ENCODE peak calls at places on chromosomes 1 and 21, in ten cellular contexts. E, Z, X, R, D, C, F, Q, A and U are unnamed samples.

GRCh38 chr1:1943834-1944570 is 24.9 kb upstream of the TMEM52 start:
- DNase-seq in Z (peak; percentile 40), R (peak; percentile 73), E (no peak), F (no peak), C (no peak), A (peak; percentile 85), D (peak; percentile 22), Q (peak; percentile 48), X (peak; percentile 79), U (peak; percentile 72)

GRCh38 chr1:49651136-49651535 is 372.6 kb downstream of the AGBL4 start:
- DNase-seq in A (no peak), R (no peak), D (no peak), E (no peak), C (no peak), Z (no peak), X (no peak), Q (no peak), F (no peak), U (no peak)

GRCh38 chr21:35932232-35932911 is 128.0 kb downstream of the SETD4 start:
- DNase-seq in A (no peak), D (peak; percentile 84), Z (peak; percentile 83), Q (no peak), C (peak; percentile 60), R (peak; percentile 72), F (peak; percentile 83), E (peak; percentile 70), X (no peak), U (no peak)

GRCh38 chr1:90580176-90580575 is 136.9 kb downstream of the BARHL2 start:
- DNase-seq in X (no peak), R (no peak), Z (no peak), F (no peak), D (no peak), Q (peak; percentile 43), E (no peak), C (no peak), A (no peak), U (no peak)

GRCh38 chr1:202901555-202901954 is 12.6 kb upstream of the RABIF start:
- DNase-seq in R (no peak), X (no peak), C (no peak), Z (no peak), D (no peak), F (no peak), A (no peak), Q (no peak), E (no peak), U (no peak)

GRCh38 chr1:57597036-57597435 is 173.2 kb upstream of the DAB1 start:
- DNase-seq in F (no peak), R (no peak), Z (no peak), Q (no peak), C (no peak), D (no peak), X (no peak), A (no peak), E (no peak), U (no peak)

GRCh38 chr21:33836408-33836807 is 79.2 kb downstream of the ATP5PO start:
- DNase-seq in E (peak; percentile 56), F (no peak), C (no peak), Q (no peak), D (no peak), X (no peak), A (no peak), R (no peak), Z (no peak), U (no peak)

GRCh38 chr1:161260939-161261858 is 2.7 kb downstream of the PCP4L1 start:
- DNase-seq in D (no peak), E (no peak), A (no peak), Z (no peak), F (no peak), C (no peak), X (no peak), R (no peak), Q (no peak), U (no peak)

GRCh38 chr21:37367758-37368535 is 1.4 kb downstream of the DYRK1A start:
- DNase-seq in R (peak; percentile 50), A (peak; percentile 35), Z (peak; percentile 72), C (no peak), F (peak; percentile 63), D (peak; percentile 13), Q (peak; percentile 56), E (peak; percentile 77), X (peak; percentile 26), U (peak; percentile 29)

GRCh38 chr21:37371041-37371397 is 4.4 kb downstream of the DYRK1A start:
- DNase-seq in X (no peak), D (no peak), Q (no peak), F (no peak), E (no peak), R (no peak), A (no peak), Z (no peak), C (no peak), U (no peak)

GRCh38 chr21:37368536-37369279 is 2.1 kb downstream of the DYRK1A start:
- DNase-seq in Q (peak; percentile 44), D (peak; percentile 18), Z (no peak), E (no peak), C (no peak), F (no peak), A (no peak), X (no peak), R (no peak), U (no peak)

GRCh38 chr21:37370152-37371040 is 3.8 kb downstream of the DYRK1A start:
- DNase-seq in R (no peak), Q (no peak), D (no peak), C (no peak), Z (no peak), A (no peak), F (no peak), E (no peak), X (no peak), U (no peak)

GRCh38 chr21:37369307-37369854 is 2.8 kb downstream of the DYRK1A start:
- DNase-seq in D (no peak), Q (no peak), E (no peak), C (no peak), X (no peak), F (no peak), A (no peak), R (no peak), Z (no peak), U (no peak)
- TF ChIP-seq CTCF in D (no peak), Q (no peak), E (no peak), C (no peak), X (no peak), F (no peak), A (no peak), R (no peak), Z (no peak), U (no peak)

DNA sequence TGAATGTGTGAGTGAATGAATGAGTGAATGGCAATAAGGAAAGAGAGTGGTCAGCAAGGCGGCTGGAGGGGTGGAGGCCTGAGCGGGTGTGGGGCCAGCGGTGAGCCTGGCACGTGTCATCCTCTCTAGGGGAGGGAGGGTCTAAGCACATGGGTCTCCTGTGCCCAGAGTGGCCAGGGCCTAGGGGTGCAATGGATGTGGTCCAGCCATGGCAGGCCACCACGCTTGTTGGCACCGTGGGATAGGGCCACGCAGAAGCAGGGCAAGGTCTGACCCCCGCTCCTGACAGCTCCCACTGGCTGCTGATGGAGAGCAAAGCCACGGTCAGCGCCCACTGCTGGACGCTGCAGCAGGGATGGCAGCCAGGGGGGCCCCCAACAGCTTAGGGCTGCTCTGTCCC is 19.5 kb upstream of the SPSB1 start:
- DNase-seq in F (no peak), Z (no peak), E (no peak), D (no peak), X (no peak), Q (no peak), R (no peak), A (no peak), C (no peak), U (no peak)
- TF ChIP-seq CTCF in F (no peak), Z (no peak), E (no peak), D (peak; percentile 35), X (no peak), Q (no peak), R (no peak), A (no peak), C (no peak), U (no peak)

DNA sequence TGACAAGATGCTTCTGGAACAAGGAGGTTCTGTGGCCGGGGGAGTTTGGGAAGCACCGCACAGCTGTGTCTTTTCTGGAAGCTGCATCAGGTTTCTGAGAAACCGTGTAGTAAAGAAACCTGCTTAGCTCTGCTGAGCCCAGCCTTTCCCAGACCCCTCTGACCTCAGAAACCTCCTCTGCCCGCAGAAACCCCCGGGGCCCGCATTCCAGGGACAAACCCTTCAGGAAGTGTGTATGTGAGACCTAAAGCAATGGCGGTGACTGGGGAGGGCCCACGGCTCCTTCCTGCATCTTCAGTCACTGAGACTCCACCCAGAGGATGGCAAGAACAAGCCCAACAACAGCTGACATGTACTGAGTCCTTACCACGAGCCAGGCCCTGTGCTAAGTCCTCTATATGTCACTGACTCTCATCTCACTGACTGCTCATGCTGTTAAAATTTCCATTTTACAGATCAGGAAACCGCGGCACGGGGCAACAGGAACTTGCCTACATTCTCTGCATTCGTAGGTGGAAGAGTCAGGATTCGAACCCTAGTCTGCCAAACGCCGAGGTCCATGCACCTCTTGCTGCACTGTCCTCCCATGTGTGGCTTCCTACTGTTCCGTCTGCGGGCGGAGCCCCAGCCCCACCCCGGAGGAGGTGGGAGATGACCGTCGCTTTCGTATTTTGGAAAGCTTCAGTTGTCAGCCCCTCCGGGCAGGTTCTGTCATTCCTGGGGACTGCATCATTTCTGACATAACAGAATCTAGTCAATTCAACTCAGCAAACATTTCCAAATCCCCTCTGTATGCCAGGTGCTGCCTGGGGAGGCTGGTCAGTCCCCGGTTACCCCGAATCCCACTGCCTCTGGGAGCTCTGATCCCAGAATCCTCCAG is 73.3 kb upstream of the KLHDC7A start:
- DNase-seq in F (no peak), R (no peak), D (no peak), E (peak; percentile 31), C (no peak), A (no peak), Z (no peak), Q (no peak), X (no peak), U (no peak)
- TF ChIP-seq CTCF in F (no peak), R (no peak), D (no peak), E (no peak), C (no peak), A (no peak), Z (no peak), Q (no peak), X (no peak), U (no peak)

GRCh38 chr1:30661311-30661710 is 62.1 kb downstream of the MATN1 start:
- DNase-seq in Z (no peak), X (no peak), A (no peak), C (no peak), E (no peak), F (no peak), Q (no peak), R (no peak), D (no peak), U (no peak)

GRCh38 chr1:30662291-30662840 is 61.0 kb downstream of the MATN1 start:
- DNase-seq in Z (no peak), A (no peak), E (no peak), C (no peak), Q (no peak), R (no peak), D (no peak), X (no peak), F (no peak), U (no peak)

GRCh38 chr1:30658014-30658336 is 65.4 kb downstream of the MATN1 start:
- DNase-seq in Z (no peak), X (no peak), E (no peak), Q (no peak), C (no peak), A (no peak), F (no peak), D (no peak), R (no peak), U (no peak)

GRCh38 chr1:30659702-30660101 is 63.7 kb downstream of the MATN1 start:
- DNase-seq in Z (no peak), C (no peak), R (no peak), D (no peak), A (no peak), Q (no peak), F (no peak), E (no peak), X (no peak), U (no peak)

GRCh38 chr1:30660241-30660640 is 63.1 kb downstream of the MATN1 start:
- DNase-seq in F (no peak), C (no peak), Z (no peak), E (no peak), A (no peak), X (no peak), R (no peak), Q (no peak), D (no peak), U (no peak)
- TF ChIP-seq CTCF in F (no peak), C (no peak), Z (no peak), E (no peak), A (no peak), X (no peak), R (no peak), Q (no peak), D (no peak), U (no peak)